ENCODE peak calls at places on chromosomes 2 and 18, in ten cellular contexts. U is stimulated activated CD8-positive, alpha-beta memory T cell treated with anti-CD3 and anti-CD28 coated beads, Interleukin-15, amount 100 ng/mL, for 24 hours; Y is GM12891; T is NCI-H2171; N is lower lobe of right lung; G is DMS153; D is coronary artery; S is HEK293T; V is GM03348; M is right lobe of liver. X is an unnamed sample.
A peak's percentile ranks its signal among the peaks of the same experiment; 100 is the strongest.

GRCh38 chr2:32825291-32825712 is 121.5 kb upstream of the LTBP1 start:
- DNase-seq in U (no peak), Y (no peak), T (no peak), N (no peak), G (no peak), D (no peak), S (no peak), V (no peak), M (peak; percentile 38), X (peak; percentile 10)

GRCh38 chr18:8854550-8854949 is 149.2 kb downstream of the MTCL1 start:
- DNase-seq in U (no peak), Y (no peak), T (no peak), N (no peak), G (no peak), D (no peak), S (no peak), V (no peak), M (no peak), X (no peak)

GRCh38 chr2:45898819-45899218 is 247.3 kb downstream of the PRKCE start:
- DNase-seq in U (no peak), Y (no peak), T (no peak), N (no peak), G (no peak), D (no peak), S (no peak), V (no peak), M (no peak), X (no peak)

GRCh38 chr2:210318891-210319290 is 3.9 kb upstream of the MYL1 start:
- DNase-seq in U (no peak), Y (no peak), T (no peak), N (no peak), G (no peak), D (no peak), S (no peak), V (no peak), M (no peak), X (no peak)

GRCh38 chr2:239291505-239292350 is 109.1 kb downstream of the HDAC4 start:
- DNase-seq in U (no peak), Y (no peak), T (no peak), N (peak; percentile 21), G (peak; percentile 83), D (no peak), S (no peak), V (no peak), M (no peak), X (peak; percentile 41)

GRCh38 chr2:100422320-100422719 is 4.9 kb upstream of the CHST10 start:
- DNase-seq in U (no peak), Y (no peak), T (peak; percentile 2), N (no peak), G (no peak), D (no peak), S (peak; percentile 68), V (peak; percentile 70), M (no peak), X (peak; percentile 70)

GRCh38 chr18:905307-905947 is 756 bp downstream of the ADCYAP1 start:
- DNase-seq in U (no peak), Y (no peak), T (no peak), N (no peak), G (no peak), D (no peak), S (no peak), V (no peak), M (no peak), X (peak; percentile 20)

GRCh38 chr2:237140689-237141285 is 55.1 kb downstream of the COPS8 start:
- DNase-seq in U (no peak), Y (no peak), T (no peak), N (no peak), G (no peak), D (no peak), S (no peak), V (no peak), M (no peak), X (no peak)

GRCh38 chr18:1585881-1586488 is 681.3 kb downstream of the ADCYAP1 start:
- DNase-seq in U (no peak), Y (no peak), T (peak; percentile 20), N (no peak), G (no peak), D (no peak), S (peak; percentile 13), V (peak; percentile 36), M (no peak), X (no peak)

GRCh38 chr18:25061345-25061744 is 290.6 kb downstream of the ZNF521 start:
- DNase-seq in U (no peak), Y (no peak), T (no peak), N (no peak), G (no peak), D (no peak), S (no peak), V (no peak), M (no peak), X (no peak)

GRCh38 chr2:219453691-219454131 is 19.1 kb downstream of the SPEG start:
- DNase-seq in U (no peak), Y (no peak), T (peak; percentile 47), N (peak; percentile 45), G (no peak), D (peak; percentile 98), S (no peak), V (peak; percentile 89), M (no peak), X (no peak)

GRCh38 chr2:66255136-66255535 is 179.8 kb upstream of the MEIS1 start:
- DNase-seq in U (no peak), Y (no peak), T (no peak), N (no peak), G (no peak), D (no peak), S (no peak), V (no peak), M (no peak), X (no peak)

GRCh38 chr2:70381821-70382220 is 80.0 kb upstream of the FAM136A start:
- DNase-seq in U (no peak), Y (no peak), T (no peak), N (no peak), G (no peak), D (no peak), S (no peak), V (peak; percentile 63), M (no peak), X (no peak)

GRCh38 chr2:191560594-191560993 is 117.3 kb upstream of the NABP1 start:
- DNase-seq in U (no peak), Y (no peak), T (peak; percentile 57), N (no peak), G (no peak), D (no peak), S (no peak), V (no peak), M (no peak), X (no peak)

GRCh38 chr2:201260302-201260800 is at the start of gene CASP8:
- DNase-seq in U (no peak), Y (no peak), T (no peak), N (peak; percentile 64), G (no peak), D (no peak), S (no peak), V (peak; percentile 40), M (peak; percentile 29), X (no peak)

GRCh38 chr2:109171444-109172334 is 42.7 kb downstream of the SH3RF3 start:
- DNase-seq in U (no peak), Y (no peak), T (no peak), N (no peak), G (no peak), D (peak; percentile 97), S (no peak), V (peak; percentile 86), M (peak; percentile 35), X (peak; percentile 28)

GRCh38 chr18:60684843-60685513 is 312.4 kb upstream of the MC4R start:
- DNase-seq in U (no peak), Y (no peak), T (no peak), N (no peak), G (peak; percentile 24), D (no peak), S (no peak), V (peak; percentile 40), M (no peak), X (no peak)

GRCh38 chr18:3251963-3252277 is 4.3 kb downstream of the MYL12A start:
- DNase-seq in U (no peak), Y (no peak), T (no peak), N (no peak), G (no peak), D (no peak), S (no peak), V (no peak), M (no peak), X (no peak)

GRCh38 chr2:16268301-16269000 is 328.1 kb downstream of the MYCN start:
- DNase-seq in U (no peak), Y (no peak), T (no peak), N (no peak), G (no peak), D (no peak), S (no peak), V (no peak), M (no peak), X (no peak)

GRCh38 chr2:123101434-123101833 is 923.7 kb upstream of the CNTNAP5 start:
- DNase-seq in U (no peak), Y (no peak), T (no peak), N (no peak), G (no peak), D (no peak), S (no peak), V (no peak), M (no peak), X (no peak)

GRCh38 chr2:8577573-8577972 is 104.3 kb upstream of the ID2 start:
- DNase-seq in U (no peak), Y (no peak), T (no peak), N (no peak), G (no peak), D (peak; percentile 59), S (no peak), V (no peak), M (no peak), X (no peak)

GRCh38 chr18:2223859-2224258 is 347.4 kb downstream of the METTL4 start:
- DNase-seq in U (no peak), Y (no peak), T (peak; percentile 3), N (no peak), G (no peak), D (no peak), S (no peak), V (peak; percentile 23), M (no peak), X (peak; percentile 28)

GRCh38 chr2:74887961-74888670 is 54.2 kb downstream of the HK2 start:
- DNase-seq in U (no peak), Y (no peak), T (no peak), N (no peak), G (no peak), D (no peak), S (no peak), V (peak; percentile 43), M (no peak), X (no peak)

GRCh38 chr2:118272391-118272790 is 184.1 kb downstream of the INSIG2 start:
- DNase-seq in U (no peak), Y (no peak), T (no peak), N (no peak), G (no peak), D (no peak), S (no peak), V (no peak), M (no peak), X (no peak)

X was measured in endothelial cell.